ENCODE peak calls at places on chromosomes 7 and 10, in five cellular contexts. J is activated CD4-positive, alpha-beta T cell treated with anti-CD3 and anti-CD28 coated beads for 36 hours; K is left lung; N is brain microvascular endothelial cell; Q is esophagus squamous epithelium. B is an unnamed sample.
A peak's percentile ranks its signal among the peaks of the same experiment; 100 is the strongest.

GRCh38 chr7:156071612-156072011 is 259.3 kb upstream of the SHH start:
- DNase-seq in Q (no peak), N (no peak), J (no peak), K (no peak), B (no peak)

GRCh38 chr10:129972145-129972965 is 8.3 kb upstream of the EBF3 start:
- DNase-seq in Q (no peak), N (no peak), J (no peak), K (no peak), B (no peak)

GRCh38 chr10:27743736-27744477 is 1.7 kb downstream of the MKX start:
- DNase-seq in K (no peak), Q (no peak), J (no peak), N (no peak), B (no peak)

GRCh38 chr10:81027223-81027622 is 489.5 kb downstream of the SH2D4B start:
- DNase-seq in K (no peak), Q (no peak), J (no peak), N (peak; percentile 48), B (no peak)

GRCh38 chr7:17062433-17063383 is 180.9 kb upstream of the AGR3 start:
- DNase-seq in Q (no peak), N (no peak), J (no peak), K (no peak), B (no peak)

GRCh38 chr10:27771231-27771630 is 25.6 kb upstream of the MKX start:
- DNase-seq in Q (no peak), N (no peak), J (peak; percentile 23), K (no peak), B (no peak)

GRCh38 chr7:50962962-50963374 is 180.3 kb upstream of the GRB10 start:
- DNase-seq in J (no peak), N (peak; percentile 35), Q (no peak), K (peak; percentile 84), B (peak; percentile 88)

GRCh38 chr7:19772858-19773337 is 519 bp downstream of the TMEM196 start:
- DNase-seq in J (peak; percentile 10), Q (no peak), N (peak; percentile 27), K (no peak), B (peak; percentile 68)

GRCh38 chr10:18104223-18104872 is 35.9 kb upstream of the CACNB2 start:
- DNase-seq in J (peak; percentile 74), Q (no peak), K (no peak), N (peak; percentile 47), B (no peak)

GRCh38 chr7:118648002-118648401 is 423.5 kb downstream of the ANKRD7 start:
- DNase-seq in K (no peak), J (no peak), Q (no peak), N (no peak), B (no peak)

GRCh38 chr10:132186488-132187413 is at the start of gene DPYSL4:
- DNase-seq in Q (no peak), N (no peak), J (peak; percentile 73), K (peak; percentile 79), B (peak; percentile 72)

GRCh38 chr10:97312897-97313296 is 6.2 kb upstream of the FRAT1 start:
- DNase-seq in K (no peak), J (no peak), Q (no peak), N (no peak), B (peak; percentile 12)

GRCh38 chr7:157278791-157279678 is 57.8 kb upstream of the DNAJB6 start:
- DNase-seq in N (no peak), J (no peak), K (peak; percentile 89), Q (no peak), B (peak; percentile 85)

GRCh38 chr10:33421789-33422188 is 87.3 kb upstream of the NRP1 start:
- DNase-seq in N (peak; percentile 90), Q (no peak), K (no peak), J (no peak), B (no peak)

GRCh38 chr10:130930821-130931220 is 380.7 kb downstream of the TCERG1L start:
- DNase-seq in Q (no peak), N (no peak), J (no peak), K (no peak), B (no peak)

B was measured in kidney.